ENCODE peak calls at places on chromosomes 16 and 17, in eight cellular contexts. F, O, A, R, J, D, B and G are unnamed samples. For H3K4me1, the result is how much of the 10 kb centered on the place peaks cover.

GRCh38 chr17:60442271-60443201 is 20.2 kb downstream of the CHCT1 start:
- DNase-seq in D (peak), A (no peak), J (no peak), B (no peak), R (no peak), O (no peak), F (no peak), G (no peak)

GRCh38 chr16:379961-380836 is 1.6 kb downstream of the PGAP6 start:
- DNase-seq in D (no peak), A (no peak), J (no peak), F (no peak), B (no peak), O (no peak), R (no peak), G (no peak)

GRCh38 chr17:14123579-14124278 is 54.4 kb downstream of the COX10 start:
- DNase-seq in A (no peak), J (no peak), B (no peak), O (no peak), R (no peak), F (no peak), D (no peak), G (no peak)

GRCh38 chr16:30958164-30959083 is 870 bp downstream of the SETD1A start:
- DNase-seq in F (peak), O (peak), J (peak), A (no peak), B (peak), R (no peak), D (peak), G (no peak)

GRCh38 chr17:17675925-17676534 is 5.2 kb upstream of the RAI1 start:
- DNase-seq in D (no peak), R (peak), A (no peak), J (peak), B (no peak), O (no peak), F (peak), G (no peak)

GRCh38 chr16:89562939-89563338 is 2.5 kb downstream of the RPL13 start:
- DNase-seq in J (no peak), A (no peak), F (no peak), R (no peak), O (no peak), B (no peak), D (no peak), G (no peak)

GRCh38 chr17:13074026-13074425 is 56.2 kb upstream of the ELAC2 start:
- DNase-seq in B (no peak), J (peak), A (no peak), R (no peak), D (no peak), O (no peak), F (no peak), G (no peak)

GRCh38 chr16:72946063-72946462 is 101.9 kb downstream of the ZFHX3 start:
- DNase-seq in R (no peak), A (no peak), B (no peak), F (no peak), D (no peak), J (no peak), O (no peak), G (no peak)

GRCh38 chr17:70808596-70808995 is 639.3 kb downstream of the KCNJ2 start:
- DNase-seq in O (no peak), A (no peak), B (no peak), F (peak), J (peak), R (no peak), D (peak), G (no peak)

GRCh38 chr17:47757416-47757815 is 24.4 kb downstream of the TBX21 start:
- DNase-seq in D (no peak), B (no peak), R (no peak), O (no peak), F (no peak), J (no peak), A (no peak), G (no peak)

GRCh38 chr17:77392376-77393273 is 251.9 kb downstream of the SEC14L1 start:
- DNase-seq in R (no peak), B (peak), O (peak), A (peak), D (peak), J (no peak), F (peak), G (no peak)

GRCh38 chr16:86697715-86698114 is 119.4 kb downstream of the FOXL1 start:
- DNase-seq in D (no peak), R (no peak), B (no peak), O (no peak), F (no peak), A (no peak), J (no peak), G (no peak)

GRCh38 chr16:70252355-70252988 is 732 bp upstream of the EXOSC6 start:
- DNase-seq in O (peak), F (peak), R (no peak), B (no peak), A (no peak), D (peak), J (no peak), G (no peak)

GRCh38 chr17:2034157-2034556 is 4.2 kb downstream of the DPH1 start:
- DNase-seq in B (no peak), J (no peak), O (no peak), F (no peak), R (no peak), D (no peak), A (no peak), G (no peak)

GRCh38 chr17:17899486-17899885 is 62.7 kb upstream of the SREBF1 start:
- DNase-seq in D (no peak), O (no peak), B (no peak), A (no peak), F (no peak), R (no peak), J (no peak), G (no peak)

GRCh38 chr17:2090804-2091534 is 36.1 kb downstream of the HIC1 start:
- DNase-seq in D (peak), O (no peak), B (no peak), F (peak), A (no peak), R (no peak), J (no peak), G (no peak)

GRCh38 chr17:19958023-19958422 is 19.6 kb downstream of the AKAP10 start:
- DNase-seq in B (no peak), J (peak), R (no peak), O (peak), D (peak), A (peak), F (peak), G (no peak)

GRCh38 chr17:48636177-48637018 is 10.2 kb upstream of the HOXB9 start:
- DNase-seq in O (peak), J (no peak), R (no peak), A (no peak), D (peak), F (peak), B (peak), G (no peak)

GRCh38 chr17:79217473-79218135 is 143.0 kb downstream of the ENGASE start:
- DNase-seq in O (no peak), A (no peak), J (no peak), D (no peak), F (no peak), B (no peak), R (no peak), G (no peak)

GRCh38 chr16:27431773-27432599 is 30.0 kb downstream of the IL21R start:
- DNase-seq in B (peak), A (no peak), R (no peak), O (no peak), D (no peak), J (no peak), F (no peak), G (no peak)

GRCh38 chr17:62965149-62965648 is 836 bp upstream of the TANC2 start:
- DNase-seq in O (no peak), A (no peak), R (no peak), D (no peak), F (peak), B (no peak), J (no peak), G (no peak)

GRCh38 chr17:43791589-43791988 is 11.4 kb downstream of the CFAP97D1 start:
- DNase-seq in O (peak), B (no peak), J (peak), F (peak), R (no peak), A (no peak), D (peak), G (no peak)

GRCh38 chr16:50674831-50675230 is 6.3 kb downstream of the SNX20 start:
- DNase-seq in D (no peak), F (no peak), A (no peak), B (no peak), R (no peak), O (no peak), J (no peak), G (no peak)

GRCh38 chr17:73003487-73003886 is 89.0 kb downstream of the SLC39A11 start:
- DNase-seq in F (no peak), D (no peak), B (no peak), R (no peak), A (no peak), O (no peak), J (peak), G (no peak)

GRCh38 chr17:77223642-77224420 is 83.1 kb downstream of the SEC14L1 start:
- DNase-seq in J (no peak), B (no peak), F (no peak), D (no peak), R (no peak), O (no peak), A (no peak), G (no peak)

GRCh38 chr17:44400226-44400847 is 10.9 kb upstream of the ITGA2B start:
- DNase-seq in D (no peak), F (peak), A (no peak), J (peak), B (no peak), R (no peak), O (peak), G (no peak)

GRCh38 chr16:1082952-1083675 is 10.6 kb downstream of the SSTR5 start:
- DNase-seq in J (no peak), O (no peak), F (no peak), R (no peak), A (no peak), D (no peak), B (no peak), G (peak)

GRCh38 chr17:50127661-50128361 is 2.1 kb downstream of the SAMD14 start:
- DNase-seq in F (peak), R (no peak), B (no peak), O (peak), D (no peak), A (no peak), J (no peak), G (no peak)

GRCh38 chr17:55816532-55817272 is 65.9 kb downstream of the PCTP start:
- DNase-seq in O (peak), B (no peak), R (no peak), A (no peak), D (no peak), J (no peak), F (no peak), G (no peak)

GRCh38 chr17:58335779-58336455 is 7.3 kb upstream of the TSPOAP1 start:
- DNase-seq in B (peak), D (peak), A (no peak), F (no peak), O (peak), J (no peak), R (peak), G (no peak)

DNA sequence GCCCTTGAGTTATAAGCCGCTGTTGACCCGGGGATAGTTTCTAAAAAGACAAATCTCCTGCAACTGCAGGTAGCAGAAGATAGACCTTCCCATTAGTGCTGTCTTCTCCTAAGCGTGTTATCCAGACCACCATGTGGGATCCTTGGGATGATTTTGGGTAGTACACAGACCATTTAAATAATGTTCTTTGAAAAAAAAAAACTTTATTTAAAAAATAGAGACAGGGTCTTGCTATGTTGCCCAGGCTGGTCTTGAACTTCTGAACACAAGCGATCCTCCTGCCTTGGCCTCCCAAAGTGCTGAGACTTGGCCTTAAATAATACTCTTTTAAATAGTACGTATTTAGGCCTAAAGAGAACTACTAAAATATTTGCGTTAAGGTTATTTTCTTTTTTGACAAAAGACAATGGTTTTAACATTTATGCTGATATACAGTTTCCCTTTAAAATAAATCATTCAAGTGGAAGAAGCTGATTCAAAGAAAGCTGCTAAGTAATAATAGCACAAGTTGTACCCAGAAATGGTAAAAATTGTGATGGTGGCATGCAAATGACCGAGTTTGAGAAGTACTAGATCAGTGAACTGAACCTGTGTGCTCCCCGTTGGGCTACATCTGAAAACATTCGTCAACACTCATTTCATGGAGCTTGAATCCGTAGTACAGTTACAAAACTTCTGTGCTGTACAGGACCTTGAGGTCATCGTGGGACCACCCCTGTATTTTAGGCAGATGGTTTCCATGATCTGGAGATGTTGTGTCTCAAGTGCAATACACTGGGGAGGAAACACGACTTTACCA is 24.0 kb downstream of the SMARCE1 start:
- DNase-seq in O (no peak), F (no peak), B (no peak), R (no peak), D (no peak), A (no peak), J (no peak), G (no peak)
- H3K4me1 ChIP-seq in O (under half), F (under half), B (under half), R (under half), D (under half), A (under half), J (under half), G (under half)

GRCh38 chr17:83012873-83013778 is 66.3 kb upstream of the METRNL start:
- DNase-seq in R (no peak), F (no peak), D (peak), J (no peak), B (no peak), O (no peak), A (no peak), G (no peak)
- TF ChIP-seq POLR2AphosphoS5 in R (no peak), F (no peak), D (no peak), J (no peak), B (no peak), O (no peak), A (no peak), G (no peak)

GRCh38 chr17:162689-163088 is 18.8 kb downstream of the DOC2B start:
- DNase-seq in F (no peak), R (no peak), B (no peak), O (no peak), D (no peak), A (no peak), J (no peak), G (no peak)
- H3K27ac ChIP-seq in F (no peak), R (no peak), B (no peak), O (no peak), D (no peak), A (no peak), J (no peak), G (no peak)

GRCh38 chr16:65621640-65622039 is 499.8 kb upstream of the CDH11 start:
- DNase-seq in R (no peak), B (no peak), A (no peak), J (no peak), O (no peak), D (no peak), F (no peak), G (no peak)

GRCh38 chr16:65624696-65625095 is 502.8 kb upstream of the CDH11 start:
- DNase-seq in B (no peak), J (no peak), D (no peak), A (no peak), O (no peak), F (no peak), R (no peak), G (no peak)

GRCh38 chr16:65619606-65620005 is 497.7 kb upstream of the CDH11 start:
- DNase-seq in O (no peak), B (no peak), F (no peak), A (no peak), J (no peak), D (no peak), R (no peak), G (no peak)

GRCh38 chr16:65624246-65624645 is 502.4 kb upstream of the CDH11 start:
- DNase-seq in R (no peak), J (no peak), F (no peak), O (no peak), B (no peak), A (no peak), D (no peak), G (no peak)

GRCh38 chr16:65622161-65622560 is 500.3 kb upstream of the CDH11 start:
- DNase-seq in B (no peak), J (no peak), R (no peak), D (no peak), A (no peak), O (no peak), F (no peak), G (no peak)
- H3K4me1 ChIP-seq in B (under half), J (under half), R (under half), D (under half), A (under half), O (under half), F (under half), G (under half)

GRCh38 chr16:4152267-4152666 is 36.0 kb upstream of the ADCY9 start:
- DNase-seq in B (no peak), R (no peak), A (no peak), J (no peak), O (no peak), D (peak), F (no peak), G (no peak)
- TF ChIP-seq POLR2AphosphoS5 in B (no peak), R (no peak), A (no peak), J (no peak), O (no peak), D (no peak), F (no peak), G (no peak)

GRCh38 chr17:27945333-27945616 is 52.1 kb upstream of the LYRM9 start:
- DNase-seq in D (no peak), B (no peak), J (no peak), F (no peak), O (no peak), A (no peak), R (no peak), G (no peak)

GRCh38 chr17:27947005-27947406 is 53.8 kb upstream of the LYRM9 start:
- DNase-seq in F (no peak), J (no peak), R (no peak), O (no peak), A (no peak), B (no peak), D (no peak), G (no peak)

GRCh38 chr17:27946521-27946920 is 53.4 kb upstream of the LYRM9 start:
- DNase-seq in B (no peak), A (no peak), J (no peak), O (no peak), D (no peak), F (no peak), R (no peak), G (no peak)

GRCh38 chr17:27940503-27940902 is 47.3 kb upstream of the LYRM9 start:
- DNase-seq in F (no peak), O (no peak), R (no peak), J (no peak), B (no peak), D (no peak), A (no peak), G (no peak)

GRCh38 chr17:27944546-27945332 is 51.6 kb upstream of the LYRM9 start:
- DNase-seq in O (no peak), B (no peak), J (no peak), R (no peak), F (peak), D (no peak), A (no peak), G (no peak)
- H3K27ac ChIP-seq in O (no peak), B (no peak), J (no peak), R (no peak), F (no peak), D (no peak), A (no peak), G (no peak)